ENCODE peak calls at places on chromosome 9, in four cellular contexts. B, Y, E and V are unnamed samples.

GRCh38 chr9:93098236-93098946 is 2.4 kb downstream of the CARD19 start:
- DNase-seq in B (peak), Y (peak), E (peak), V (no peak)

GRCh38 chr9:22111871-22112247 is 102.8 kb upstream of the CDKN2B start:
- DNase-seq in E (no peak), B (no peak), Y (peak), V (no peak)

GRCh38 chr9:38263534-38263933 is 129.0 kb upstream of the ALDH1B1 start:
- DNase-seq in Y (peak), B (no peak), E (no peak), V (no peak)

GRCh38 chr9:81138173-81138572 is 551.2 kb downstream of the TLE1 start:
- DNase-seq in B (no peak), Y (no peak), E (no peak), V (no peak)

GRCh38 chr9:133950206-133950915 is 41.8 kb downstream of the VAV2 start:
- DNase-seq in B (peak), E (no peak), Y (peak), V (no peak)

GRCh38 chr9:110152704-110153374 is 55.1 kb downstream of the C9orf152 start:
- DNase-seq in B (no peak), E (no peak), Y (peak), V (peak)

GRCh38 chr9:6488395-6488794 is 75.4 kb downstream of the UHRF2 start:
- DNase-seq in B (no peak), Y (no peak), E (no peak), V (no peak)

GRCh38 chr9:6014668-6015270 is 655 bp downstream of the RANBP6 start:
- DNase-seq in Y (peak), B (no peak), E (no peak), V (no peak)

GRCh38 chr9:2132484-2133082 is 117.4 kb downstream of the SMARCA2 start:
- DNase-seq in E (no peak), Y (peak), B (no peak), V (no peak)

GRCh38 chr9:106860731-106861584 is 2.0 kb upstream of the ZNF462 start:
- DNase-seq in B (peak), E (peak), Y (peak), V (peak)

GRCh38 chr9:20921362-20921761 is 110.1 kb downstream of the HACD4 start:
- DNase-seq in B (no peak), Y (no peak), E (no peak), V (no peak)

GRCh38 chr9:99056876-99057664 is 47.8 kb upstream of the TGFBR1 start:
- DNase-seq in Y (peak), E (no peak), B (no peak), V (no peak)

GRCh38 chr9:136802321-136802720 is 5.4 kb upstream of the RABL6 start:
- DNase-seq in B (peak), Y (no peak), E (no peak), V (no peak)

GRCh38 chr9:111743275-111743674 is 51.5 kb downstream of the SHOC1 start:
- DNase-seq in Y (peak), B (no peak), E (no peak), V (no peak)

GRCh38 chr9:99851028-99851822 is 29.5 kb downstream of the NR4A3 start:
- DNase-seq in E (no peak), Y (peak), B (no peak), V (no peak)

GRCh38 chr9:133727277-133727875 is 10.8 kb downstream of the SARDH start:
- DNase-seq in B (peak), Y (no peak), E (peak), V (no peak)

GRCh38 chr9:3331801-3332200 is 194.0 kb downstream of the RFX3 start:
- DNase-seq in Y (no peak), B (no peak), E (no peak), V (no peak)

GRCh38 chr9:99169086-99169485 is 52.7 kb downstream of the ALG2 start:
- DNase-seq in B (no peak), E (no peak), Y (no peak), V (no peak)

GRCh38 chr9:117300686-117301085 is 114.2 kb downstream of the ASTN2 start:
- DNase-seq in E (no peak), B (no peak), Y (no peak), V (no peak)

GRCh38 chr9:115964710-115965347 is 188.8 kb upstream of the PAPPA start:
- DNase-seq in E (no peak), Y (no peak), B (no peak), V (no peak)

GRCh38 chr9:99023831-99024230 is 80.1 kb downstream of the COL15A1 start:
- DNase-seq in E (no peak), B (no peak), Y (peak), V (no peak)

GRCh38 chr9:135898634-135899407 is 8.5 kb downstream of the CAMSAP1 start:
- DNase-seq in Y (peak), E (peak), B (no peak), V (no peak)

GRCh38 chr9:81620009-81620405 is 69.3 kb downstream of the TLE1 start:
- DNase-seq in B (no peak), Y (no peak), E (no peak), V (no peak)

GRCh38 chr9:68627594-68627993 is 77.4 kb upstream of the PIP5K1B start:
- DNase-seq in B (no peak), E (no peak), Y (no peak), V (no peak)

GRCh38 chr9:32644698-32645097 is 9.2 kb upstream of the TAF1L start:
- DNase-seq in B (no peak), Y (peak), E (no peak), V (no peak)

GRCh38 chr9:89879711-89880110 is 274.9 kb downstream of the GADD45G start:
- DNase-seq in E (peak), B (no peak), Y (no peak), V (no peak)

GRCh38 chr9:116945817-116946216 is 258.7 kb downstream of the TRIM32 start:
- DNase-seq in Y (no peak), B (no peak), E (no peak), V (no peak)

GRCh38 chr9:69085523-69086283 is 50.2 kb downstream of the FXN start:
- DNase-seq in Y (peak), E (no peak), B (no peak), V (no peak)

GRCh38 chr9:6413365-6414263 is 615 bp downstream of the UHRF2 start:
- DNase-seq in B (peak), Y (no peak), E (peak), V (peak)

GRCh38 chr9:12813960-12814876 is 39.4 kb downstream of the LURAP1L start:
- DNase-seq in B (peak), Y (peak), E (no peak), V (no peak)

GRCh38 chr9:37987467-37987981 is 81.5 kb downstream of the SHB start:
- DNase-seq in B (peak), E (peak), Y (no peak), V (no peak)

GRCh38 chr9:122383992-122384461 is 13.2 kb downstream of the PTGS1 start:
- DNase-seq in E (no peak), B (no peak), Y (peak), V (no peak)

GRCh38 chr9:16236326-16236725 is 634.1 kb downstream of the BNC2 start:
- DNase-seq in E (no peak), B (no peak), Y (peak), V (no peak)

GRCh38 chr9:88974641-88975040 is 16.6 kb upstream of the S1PR3 start:
- DNase-seq in Y (no peak), E (no peak), B (no peak), V (no peak)

GRCh38 chr9:16275795-16276624 is 594.5 kb downstream of the BNC2 start:
- DNase-seq in B (peak), E (peak), Y (peak), V (no peak)

GRCh38 chr9:114317665-114318357 is 5.1 kb upstream of the ORM1 start:
- DNase-seq in E (peak), B (no peak), Y (peak), V (no peak)

GRCh38 chr9:136769710-136770191 is 5.4 kb upstream of the LCN15 start:
- DNase-seq in B (peak), E (peak), Y (no peak), V (peak)

GRCh38 chr9:8223861-8224260 is 424.3 kb upstream of the DMAC1 start:
- DNase-seq in E (no peak), Y (no peak), B (no peak), V (no peak)

GRCh38 chr9:126914458-126915280 is at the start of gene RALGPS1:
- DNase-seq in B (peak), Y (peak), E (peak), V (peak)

GRCh38 chr9:126915846-126916543 is 1.4 kb downstream of the RALGPS1 start:
- DNase-seq in Y (no peak), B (no peak), E (no peak), V (no peak)

GRCh38 chr9:126919193-126919592 is 4.6 kb downstream of the RALGPS1 start:
- DNase-seq in B (no peak), Y (no peak), E (no peak), V (no peak)

GRCh38 chr9:126915281-126915816 is 767 bp downstream of the RALGPS1 start:
- DNase-seq in Y (no peak), E (peak), B (peak), V (no peak)

DNA sequence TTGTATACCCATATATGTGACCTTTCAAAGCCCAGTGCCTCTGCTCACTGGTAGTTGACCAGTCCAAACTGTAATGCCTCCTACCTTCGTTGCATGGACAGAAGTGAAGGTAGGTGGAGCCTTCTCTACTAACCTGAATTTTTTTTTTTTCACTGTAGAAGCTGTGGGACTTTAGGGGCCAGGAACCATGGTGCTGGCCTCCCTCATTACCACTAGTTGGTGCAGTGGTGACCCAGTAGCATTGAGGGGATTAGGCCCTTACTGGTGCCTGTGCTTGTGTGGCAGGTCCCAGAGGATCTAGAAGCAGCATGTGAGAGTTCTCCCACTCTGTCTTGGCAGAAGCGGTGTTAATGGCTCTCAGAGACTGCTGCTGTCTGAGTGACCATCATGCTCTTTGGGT is 2.3 kb downstream of the RALGPS1 start:
- DNase-seq in B (no peak), E (no peak), Y (no peak), V (no peak)
- TF ChIP-seq CTCF in B (no peak), E (no peak), Y (no peak), V (no peak)

DNA sequence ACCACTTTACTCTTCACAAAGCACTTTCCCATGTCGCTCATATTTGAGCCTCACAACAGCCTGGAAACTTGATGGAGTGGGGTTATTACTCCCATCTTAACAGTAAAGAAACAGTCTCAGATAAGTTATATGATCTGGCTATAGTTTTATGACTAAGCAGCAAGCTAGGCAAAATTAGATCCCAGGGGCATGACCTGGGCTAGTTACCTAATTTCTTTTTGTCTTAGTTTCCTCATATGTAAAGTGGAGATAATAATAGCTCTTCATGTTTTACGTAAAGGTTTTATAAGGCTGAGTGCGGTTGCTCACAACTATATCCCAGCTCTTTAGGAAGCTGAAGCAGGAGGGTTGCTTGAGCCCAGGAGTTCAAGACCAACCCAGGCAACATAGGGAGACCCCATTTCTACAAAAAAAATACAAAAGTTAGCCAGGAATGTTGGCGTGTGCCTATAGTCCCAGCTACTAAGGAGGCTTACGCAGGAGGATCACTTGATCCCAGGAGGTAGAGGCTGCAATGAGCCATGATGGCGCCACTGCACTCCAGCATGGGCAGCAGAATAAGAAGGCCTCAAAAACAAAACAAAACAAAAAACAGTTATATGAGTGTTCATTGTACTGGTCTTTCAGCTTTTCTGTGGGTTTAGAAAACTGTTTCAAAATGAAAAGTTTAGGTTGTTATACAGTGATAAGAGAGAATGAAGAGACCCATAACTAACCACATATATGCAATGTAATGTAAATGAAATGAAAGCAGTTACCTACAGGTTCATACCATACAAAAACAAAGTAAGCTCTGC is 6.5 kb upstream of the PLIN2 start:
- DNase-seq in E (no peak), Y (no peak), B (no peak), V (no peak)
- TF ChIP-seq CTCF in E (no peak), Y (no peak), B (no peak), V (no peak)

GRCh38 chr9:105148328-105149006 is 96.0 kb upstream of the SLC44A1 start:
- DNase-seq in Y (no peak), B (no peak), E (no peak), V (peak)
- TF ChIP-seq CTCF in Y (peak), B (no peak), E (no peak), V (no peak)

DNA sequence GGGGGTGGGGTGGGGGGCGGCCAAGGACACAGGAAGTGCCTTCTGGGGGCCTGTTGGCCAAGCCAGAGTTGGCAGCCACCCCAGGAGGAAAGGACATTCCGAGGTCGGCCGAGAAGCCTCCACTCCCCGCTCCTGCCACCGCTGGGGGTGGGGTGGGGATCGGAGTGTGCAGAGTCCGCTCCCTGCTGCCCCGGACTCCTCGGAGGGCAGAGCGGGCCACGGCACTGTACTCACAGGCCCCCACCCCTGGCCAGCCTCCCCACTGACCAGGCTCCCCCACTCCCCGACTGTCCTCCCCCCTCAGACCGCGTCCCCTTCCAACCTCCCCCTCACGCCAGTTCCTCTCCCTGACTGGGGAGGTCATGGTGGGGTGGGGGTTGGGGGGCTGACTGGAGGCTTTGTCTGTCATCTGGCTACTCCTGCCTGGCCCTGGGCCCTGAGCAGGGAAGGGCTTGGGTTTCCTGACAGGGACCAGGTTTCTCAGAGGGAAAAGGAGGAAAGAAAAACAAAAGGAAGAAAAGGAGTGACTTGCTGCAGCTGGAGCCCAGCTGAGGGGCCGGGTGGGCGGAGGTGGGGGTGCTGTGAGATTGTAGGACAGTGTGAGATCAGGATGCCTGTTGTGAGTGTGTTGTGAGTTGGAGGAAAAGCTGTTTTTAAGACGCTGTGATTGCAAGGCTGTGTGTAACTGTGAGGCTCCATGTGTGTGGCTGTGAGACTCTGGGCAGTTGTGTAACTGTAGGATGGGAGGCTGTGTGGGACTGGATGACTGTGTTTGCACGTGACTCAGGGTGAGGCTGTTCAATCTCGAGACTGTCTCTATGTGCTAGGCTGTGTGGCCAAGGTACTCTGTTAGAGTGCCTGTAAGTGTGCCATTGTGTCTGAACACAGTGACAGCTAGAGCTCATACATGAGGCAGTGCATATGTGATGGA is 29.6 kb downstream of the CNTFR start:
- DNase-seq in B (peak), Y (peak), E (no peak), V (no peak)
- TF ChIP-seq CTCF in B (no peak), Y (no peak), E (no peak), V (no peak)

DNA sequence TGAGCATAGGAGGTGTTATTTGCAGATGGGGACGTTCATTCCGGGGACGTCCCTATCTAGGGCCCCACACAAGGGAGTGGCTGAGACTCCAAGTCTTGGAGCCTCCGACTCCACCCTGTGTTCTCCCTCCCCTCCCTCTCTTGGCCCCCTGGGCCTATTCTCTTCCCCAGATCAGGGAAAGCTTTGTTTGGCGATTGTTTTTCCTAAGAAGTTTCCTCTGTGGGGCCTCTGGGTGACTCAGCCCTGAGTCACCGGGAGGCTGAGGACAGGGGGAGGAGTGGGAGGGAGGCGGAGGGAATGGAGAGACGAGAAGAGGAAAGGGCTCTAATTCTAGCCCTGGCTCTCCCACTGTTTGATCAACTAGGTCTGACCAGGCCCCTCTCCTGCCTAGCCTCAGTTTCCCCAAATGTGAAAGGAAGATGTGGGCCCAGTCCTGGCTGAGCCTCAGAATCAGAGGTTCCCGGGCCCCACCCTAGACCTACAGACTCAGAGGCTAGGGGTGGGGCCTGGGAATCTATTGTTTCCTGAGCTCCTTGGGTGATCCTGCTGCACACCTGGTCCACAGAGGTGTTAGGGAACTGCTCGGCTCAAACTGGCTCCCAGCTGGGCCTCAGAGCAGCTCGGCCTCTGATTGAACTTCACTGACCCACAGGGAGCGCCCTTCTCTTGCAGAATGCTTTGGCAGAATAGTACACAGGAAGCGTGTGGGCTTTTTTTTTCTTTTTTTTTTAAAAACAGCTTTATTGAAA is 19.2 kb downstream of the GSN start:
- DNase-seq in Y (peak), B (peak), E (peak), V (peak)
- TF ChIP-seq CTCF in Y (peak), B (no peak), E (peak), V (no peak)

GRCh38 chr9:108185613-108186012 is 670.2 kb downstream of the ACTL7B start:
- DNase-seq in E (no peak), B (no peak), Y (no peak), V (no peak)

GRCh38 chr9:108184941-108185340 is 670.8 kb downstream of the ACTL7B start:
- DNase-seq in Y (peak), E (no peak), B (peak), V (no peak)

GRCh38 chr9:108188482-108188881 is 667.3 kb downstream of the ACTL7B start:
- DNase-seq in E (no peak), Y (no peak), B (no peak), V (no peak)

GRCh38 chr9:108184009-108184408 is 671.8 kb downstream of the ACTL7B start:
- DNase-seq in E (no peak), Y (no peak), B (no peak), V (no peak)

GRCh38 chr9:108186996-108187395 is 668.8 kb downstream of the ACTL7B start:
- DNase-seq in E (no peak), Y (peak), B (peak), V (no peak)
- TF ChIP-seq CTCF in E (no peak), Y (no peak), B (no peak), V (no peak)

DNA sequence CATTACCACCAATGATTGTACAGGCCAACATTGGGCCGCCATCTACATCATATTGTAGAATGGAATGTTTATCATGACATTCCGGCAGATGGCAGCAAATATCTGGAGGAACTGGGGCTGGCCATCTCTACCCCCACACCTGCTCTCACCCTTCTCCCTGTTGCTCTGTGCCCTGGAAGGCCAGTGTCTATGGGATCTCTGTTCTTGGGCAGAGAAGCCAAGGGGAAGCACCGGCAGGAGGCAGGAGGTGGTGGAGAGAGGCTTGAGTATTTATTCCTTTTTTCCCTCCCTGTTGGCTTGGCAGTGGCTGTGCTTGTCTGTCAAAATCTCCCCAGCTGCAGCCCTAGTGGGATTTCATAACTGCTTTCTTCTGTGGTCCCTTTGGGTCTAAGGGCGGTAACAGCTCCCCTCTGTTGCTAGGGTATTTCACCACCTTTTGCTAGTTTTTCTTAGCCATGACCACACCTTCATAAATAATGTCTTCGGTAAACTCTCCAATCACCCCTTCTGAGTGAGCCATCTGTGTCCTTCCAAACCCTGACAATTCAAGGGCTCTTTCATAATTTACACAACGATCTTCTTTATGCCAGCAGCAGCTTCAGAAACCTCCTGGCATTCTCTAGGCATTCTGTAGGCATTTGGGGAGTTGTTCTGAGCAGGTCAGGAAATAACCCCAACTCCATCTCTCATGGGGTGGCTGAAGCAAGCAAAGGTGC is 225.8 kb downstream of the MELK start:
- DNase-seq in B (no peak), Y (no peak), E (no peak), V (peak)
- TF ChIP-seq CTCF in B (no peak), Y (no peak), E (no peak), V (no peak)